ENCODE peak calls at places on chromosome 3, in eight cellular contexts. K, U, J, Y, N, T, L and X are unnamed samples.

GRCh38 chr3:18946524-18946923 is 201.8 kb upstream of the KCNH8 start:
- DNase-seq in K (no peak), U (no peak), J (no peak), Y (no peak), N (no peak), T (no peak), L (no peak), X (no peak)

GRCh38 chr3:114213669-114214541 is 23.5 kb downstream of the ZNF80 start:
- DNase-seq in K (no peak), U (peak), J (no peak), Y (peak), N (peak), T (peak), L (no peak), X (peak)

GRCh38 chr3:152197451-152197850 is 71.3 kb upstream of the MBNL1 start:
- DNase-seq in K (no peak), U (no peak), J (no peak), Y (no peak), N (no peak), T (no peak), L (no peak), X (no peak)

GRCh38 chr3:127002195-127003174 is 19.6 kb downstream of the PLXNA1 start:
- DNase-seq in K (peak), U (peak), J (peak), Y (peak), N (peak), T (peak), L (peak), X (peak)

GRCh38 chr3:44055951-44056350 is 185.7 kb upstream of the TOPAZ1 start:
- DNase-seq in K (no peak), U (no peak), J (no peak), Y (no peak), N (no peak), T (peak), L (no peak), X (peak)

GRCh38 chr3:42610978-42611377 is 10.5 kb downstream of the NKTR start:
- DNase-seq in K (no peak), U (no peak), J (no peak), Y (no peak), N (no peak), T (no peak), L (no peak), X (no peak)

GRCh38 chr3:13294442-13295351 is 125.4 kb downstream of the NUP210 start:
- DNase-seq in K (no peak), U (no peak), J (no peak), Y (no peak), N (no peak), T (no peak), L (no peak), X (no peak)

GRCh38 chr3:186640473-186640818 is 247 bp downstream of the FETUB start:
- DNase-seq in K (peak), U (no peak), J (no peak), Y (no peak), N (peak), T (peak), L (peak), X (no peak)

GRCh38 chr3:109927161-109927560 is 589.8 kb upstream of the DPPA4 start:
- DNase-seq in K (no peak), U (no peak), J (no peak), Y (no peak), N (peak), T (peak), L (no peak), X (peak)

GRCh38 chr3:176469694-176470205 is 727.5 kb downstream of the TBL1XR1 start:
- DNase-seq in K (no peak), U (no peak), J (no peak), Y (no peak), N (no peak), T (peak), L (no peak), X (no peak)

GRCh38 chr3:127486337-127486944 is 104.1 kb downstream of the TPRA1 start:
- DNase-seq in K (peak), U (no peak), J (no peak), Y (no peak), N (no peak), T (no peak), L (no peak), X (no peak)

GRCh38 chr3:107813066-107813465 is 277.8 kb downstream of the CD47 start:
- DNase-seq in K (no peak), U (no peak), J (no peak), Y (no peak), N (no peak), T (peak), L (no peak), X (no peak)

GRCh38 chr3:180252683-180253082 is 215.9 kb upstream of the PEX5L start:
- DNase-seq in K (no peak), U (no peak), J (no peak), Y (no peak), N (no peak), T (no peak), L (no peak), X (no peak)

GRCh38 chr3:5016218-5017161 is 37.3 kb downstream of the BHLHE40 start:
- DNase-seq in K (no peak), U (no peak), J (no peak), Y (peak), N (peak), T (peak), L (no peak), X (no peak)

GRCh38 chr3:50445919-50446318 is 57.5 kb downstream of the CACNA2D2 start:
- DNase-seq in K (no peak), U (no peak), J (no peak), Y (no peak), N (no peak), T (no peak), L (no peak), X (no peak)

GRCh38 chr3:171841620-171842000 is 1.5 kb upstream of the TMEM212 start:
- DNase-seq in K (no peak), U (no peak), J (no peak), Y (no peak), N (no peak), T (peak), L (no peak), X (no peak)

GRCh38 chr3:119240101-119240581 is 537 bp downstream of the B4GALT4 start:
- DNase-seq in K (no peak), U (peak), J (no peak), Y (no peak), N (no peak), T (peak), L (peak), X (no peak)

DNA sequence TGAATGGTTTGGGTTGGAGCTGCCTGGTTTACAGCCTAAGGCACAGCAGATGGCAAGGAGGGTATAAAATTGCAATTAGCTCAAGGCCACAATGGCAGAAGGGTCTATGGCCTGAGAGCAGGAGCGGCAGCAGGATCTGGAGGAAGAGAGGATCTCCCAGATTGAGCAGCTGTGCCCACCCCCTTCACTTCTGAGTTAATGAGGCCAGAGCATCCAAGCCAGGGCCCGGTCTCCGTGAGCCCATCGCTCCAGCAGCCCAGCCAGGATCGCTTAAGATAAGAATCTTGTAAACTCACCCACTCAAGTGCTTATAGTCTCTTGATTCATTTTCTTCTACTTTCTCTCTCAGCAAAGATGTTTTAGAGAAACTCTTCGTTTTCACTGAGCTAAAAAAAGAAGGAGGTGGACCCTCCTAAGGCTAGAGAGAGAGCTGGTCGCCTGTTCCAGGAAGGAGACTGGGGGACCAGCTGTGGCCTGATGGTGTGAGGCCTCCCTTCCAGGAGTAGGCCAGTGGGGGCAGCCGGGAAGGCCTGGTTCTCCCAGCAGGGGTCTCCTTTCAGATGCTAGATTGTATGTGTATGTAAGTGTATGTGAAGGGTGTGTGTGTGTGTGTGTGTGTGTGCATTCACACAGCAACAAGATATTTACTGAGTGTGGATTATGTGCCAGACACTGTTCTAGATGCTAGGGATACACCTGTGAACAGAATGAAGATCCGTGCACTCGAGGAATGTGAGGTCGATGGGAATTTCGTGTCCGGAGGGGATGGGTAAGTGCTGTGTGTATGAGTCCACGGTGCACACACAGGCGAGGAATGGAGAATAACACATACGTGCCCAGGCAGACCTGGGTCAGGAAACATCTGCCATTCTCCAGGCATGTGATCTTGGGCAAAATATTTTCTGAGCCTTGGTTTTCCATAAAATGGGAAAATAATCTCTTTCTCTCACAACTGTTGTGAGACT is 18.6 kb downstream of the MAGEF1 start:
- DNase-seq in K (no peak), U (no peak), J (no peak), Y (no peak), N (no peak), T (no peak), L (no peak), X (no peak)
- TF ChIP-seq CTCF in K (no peak), U (no peak), J (no peak), Y (no peak), N (no peak), T (no peak), L (no peak), X (no peak)

GRCh38 chr3:128849776-128850542 is 29.5 kb upstream of the ACAD9 start:
- DNase-seq in K (no peak), U (no peak), J (no peak), Y (no peak), N (no peak), T (peak), L (no peak), X (no peak)
- TF ChIP-seq CTCF in K (no peak), U (no peak), J (no peak), Y (no peak), N (peak), T (peak), L (no peak), X (peak)

GRCh38 chr3:153768559-153769469 is 352.4 kb upstream of the ARHGEF26 start:
- DNase-seq in K (peak), U (peak), J (no peak), Y (peak), N (peak), T (peak), L (peak), X (peak)
- TF ChIP-seq CTCF in K (no peak), U (peak), J (peak), Y (peak), N (peak), T (peak), L (peak), X (peak)

GRCh38 chr3:52227117-52227516 is 1.7 kb upstream of the TLR9 start:
- DNase-seq in K (no peak), U (no peak), J (no peak), Y (no peak), N (no peak), T (no peak), L (no peak), X (no peak)
- TF ChIP-seq CTCF in K (no peak), U (no peak), J (no peak), Y (no peak), N (no peak), T (no peak), L (no peak), X (no peak)